ENCODE peak calls at places on chromosomes 11 and 22, in ten cellular contexts. One of them, this sample, is unnamed.

GRCh38 chr11:18578975-18579598 is 9.4 kb downstream of the UEVLD start:
- DNase-seq in OCI-LY7: no peak
- DNase-seq in thoracic aorta: no peak
- DNase-seq in IMR-90: no peak
- DNase-seq in endodermal cell: peak; percentile 64
- DNase-seq in CD8-positive, alpha-beta T cell: no peak
- DNase-seq in H9: no peak
- DNase-seq in cardiac muscle cell: no peak
- DNase-seq in left lung: no peak
- DNase-seq in body of pancreas: no peak
- DNase-seq in this sample: no peak

GRCh38 chr11:129090056-129090455 is 102.1 kb downstream of the ARHGAP32 start:
- DNase-seq in OCI-LY7: no peak
- DNase-seq in thoracic aorta: no peak
- DNase-seq in IMR-90: peak; percentile 56
- DNase-seq in endodermal cell: no peak
- DNase-seq in CD8-positive, alpha-beta T cell: no peak
- DNase-seq in H9: no peak
- DNase-seq in cardiac muscle cell: peak; percentile 70
- DNase-seq in left lung: no peak
- DNase-seq in body of pancreas: no peak
- DNase-seq in this sample: no peak

GRCh38 chr11:17853280-17853679 is 118.7 kb downstream of the KCNC1 start:
- DNase-seq in OCI-LY7: no peak
- DNase-seq in thoracic aorta: no peak
- DNase-seq in IMR-90: no peak
- DNase-seq in endodermal cell: no peak
- DNase-seq in CD8-positive, alpha-beta T cell: no peak
- DNase-seq in H9: no peak
- DNase-seq in cardiac muscle cell: no peak
- DNase-seq in left lung: no peak
- DNase-seq in body of pancreas: no peak
- DNase-seq in this sample: no peak

GRCh38 chr22:34998921-34999320 is 67.0 kb upstream of the ISX start:
- DNase-seq in OCI-LY7: no peak
- DNase-seq in thoracic aorta: no peak
- DNase-seq in IMR-90: no peak
- DNase-seq in endodermal cell: no peak
- DNase-seq in CD8-positive, alpha-beta T cell: no peak
- DNase-seq in H9: no peak
- DNase-seq in cardiac muscle cell: no peak
- DNase-seq in left lung: no peak
- DNase-seq in body of pancreas: no peak
- DNase-seq in this sample: no peak

GRCh38 chr11:131744847-131745246 is 374.4 kb downstream of the NTM start:
- DNase-seq in OCI-LY7: no peak
- DNase-seq in thoracic aorta: no peak
- DNase-seq in IMR-90: peak; percentile 97
- DNase-seq in endodermal cell: no peak
- DNase-seq in CD8-positive, alpha-beta T cell: no peak
- DNase-seq in H9: no peak
- DNase-seq in cardiac muscle cell: no peak
- DNase-seq in left lung: no peak
- DNase-seq in body of pancreas: no peak
- DNase-seq in this sample: no peak

GRCh38 chr11:114566273-114566672 is 6.6 kb upstream of the NXPE1 start:
- DNase-seq in OCI-LY7: no peak
- DNase-seq in thoracic aorta: no peak
- DNase-seq in IMR-90: no peak
- DNase-seq in endodermal cell: no peak
- DNase-seq in CD8-positive, alpha-beta T cell: no peak
- DNase-seq in H9: no peak
- DNase-seq in cardiac muscle cell: no peak
- DNase-seq in left lung: no peak
- DNase-seq in body of pancreas: no peak
- DNase-seq in this sample: no peak

GRCh38 chr11:11047851-11048610 is 190.2 kb upstream of the ZBED5 start:
- DNase-seq in OCI-LY7: no peak
- DNase-seq in thoracic aorta: no peak
- DNase-seq in IMR-90: no peak
- DNase-seq in endodermal cell: no peak
- DNase-seq in CD8-positive, alpha-beta T cell: no peak
- DNase-seq in H9: no peak
- DNase-seq in cardiac muscle cell: no peak
- DNase-seq in left lung: no peak
- DNase-seq in body of pancreas: no peak
- DNase-seq in this sample: no peak

GRCh38 chr11:57751676-57752253 is at the start of gene BTBD18:
- DNase-seq in OCI-LY7: peak; percentile 41
- DNase-seq in thoracic aorta: no peak
- DNase-seq in IMR-90: peak; percentile 58
- DNase-seq in endodermal cell: peak; percentile 80
- DNase-seq in CD8-positive, alpha-beta T cell: no peak
- DNase-seq in H9: peak; percentile 60
- DNase-seq in cardiac muscle cell: peak; percentile 76
- DNase-seq in left lung: no peak
- DNase-seq in body of pancreas: peak; percentile 69
- DNase-seq in this sample: no peak

GRCh38 chr11:20112291-20113146 is 47.8 kb downstream of the DBX1 start:
- DNase-seq in OCI-LY7: no peak
- DNase-seq in thoracic aorta: peak; percentile 85
- DNase-seq in IMR-90: peak; percentile 97
- DNase-seq in endodermal cell: peak; percentile 75
- DNase-seq in CD8-positive, alpha-beta T cell: no peak
- DNase-seq in H9: peak; percentile 45
- DNase-seq in cardiac muscle cell: peak; percentile 94
- DNase-seq in left lung: peak; percentile 70
- DNase-seq in body of pancreas: peak; percentile 90
- DNase-seq in this sample: peak; percentile 82

GRCh38 chr11:31655483-31655882 is 145.9 kb downstream of the ELP4 start:
- DNase-seq in OCI-LY7: no peak
- DNase-seq in thoracic aorta: no peak
- DNase-seq in IMR-90: peak; percentile 85
- DNase-seq in endodermal cell: no peak
- DNase-seq in CD8-positive, alpha-beta T cell: no peak
- DNase-seq in H9: no peak
- DNase-seq in cardiac muscle cell: peak; percentile 39
- DNase-seq in left lung: no peak
- DNase-seq in body of pancreas: no peak
- DNase-seq in this sample: no peak

GRCh38 chr22:26134654-26135330 is 34.5 kb upstream of the SEZ6L start:
- DNase-seq in OCI-LY7: peak; percentile 8
- DNase-seq in thoracic aorta: no peak
- DNase-seq in IMR-90: no peak
- DNase-seq in endodermal cell: peak; percentile 51
- DNase-seq in CD8-positive, alpha-beta T cell: no peak
- DNase-seq in H9: no peak
- DNase-seq in cardiac muscle cell: no peak
- DNase-seq in left lung: no peak
- DNase-seq in body of pancreas: no peak
- DNase-seq in this sample: no peak

GRCh38 chr22:35739642-35740041 is 22.0 kb downstream of the APOL5 start:
- DNase-seq in OCI-LY7: no peak
- DNase-seq in thoracic aorta: no peak
- DNase-seq in IMR-90: no peak
- DNase-seq in endodermal cell: peak; percentile 66
- DNase-seq in CD8-positive, alpha-beta T cell: no peak
- DNase-seq in H9: no peak
- DNase-seq in cardiac muscle cell: no peak
- DNase-seq in left lung: no peak
- DNase-seq in body of pancreas: no peak
- DNase-seq in this sample: no peak

GRCh38 chr11:8810331-8811301 is 100.4 kb upstream of the AKIP1 start:
- DNase-seq in OCI-LY7: no peak
- DNase-seq in thoracic aorta: peak; percentile 42
- DNase-seq in IMR-90: peak; percentile 81
- DNase-seq in endodermal cell: peak; percentile 92
- DNase-seq in CD8-positive, alpha-beta T cell: no peak
- DNase-seq in H9: peak; percentile 82
- DNase-seq in cardiac muscle cell: peak; percentile 85
- DNase-seq in left lung: peak; percentile 88
- DNase-seq in body of pancreas: peak; percentile 89
- DNase-seq in this sample: peak; percentile 88

GRCh38 chr11:13003726-13004493 is 5.2 kb upstream of the RASSF10 start:
- DNase-seq in OCI-LY7: no peak
- DNase-seq in thoracic aorta: no peak
- DNase-seq in IMR-90: no peak
- DNase-seq in endodermal cell: no peak
- DNase-seq in CD8-positive, alpha-beta T cell: no peak
- DNase-seq in H9: no peak
- DNase-seq in cardiac muscle cell: no peak
- DNase-seq in left lung: no peak
- DNase-seq in body of pancreas: no peak
- DNase-seq in this sample: no peak

GRCh38 chr11:112364962-112365481 is 104.4 kb upstream of the PLET1 start:
- DNase-seq in OCI-LY7: no peak
- DNase-seq in thoracic aorta: no peak
- DNase-seq in IMR-90: peak; percentile 99
- DNase-seq in endodermal cell: no peak
- DNase-seq in CD8-positive, alpha-beta T cell: no peak
- DNase-seq in H9: no peak
- DNase-seq in cardiac muscle cell: peak; percentile 62
- DNase-seq in left lung: no peak
- DNase-seq in body of pancreas: no peak
- DNase-seq in this sample: peak; percentile 77

GRCh38 chr11:112368402-112368801 is 107.7 kb upstream of the PLET1 start:
- DNase-seq in OCI-LY7: no peak
- DNase-seq in thoracic aorta: no peak
- DNase-seq in IMR-90: no peak
- DNase-seq in endodermal cell: no peak
- DNase-seq in CD8-positive, alpha-beta T cell: no peak
- DNase-seq in H9: no peak
- DNase-seq in cardiac muscle cell: no peak
- DNase-seq in left lung: no peak
- DNase-seq in body of pancreas: no peak
- DNase-seq in this sample: no peak

GRCh38 chr11:112366777-112367176 is 106.1 kb upstream of the PLET1 start:
- DNase-seq in OCI-LY7: no peak
- DNase-seq in thoracic aorta: no peak
- DNase-seq in IMR-90: peak; percentile 80
- DNase-seq in endodermal cell: no peak
- DNase-seq in CD8-positive, alpha-beta T cell: no peak
- DNase-seq in H9: no peak
- DNase-seq in cardiac muscle cell: no peak
- DNase-seq in left lung: no peak
- DNase-seq in body of pancreas: no peak
- DNase-seq in this sample: no peak

GRCh38 chr11:112367453-112367852 is 106.8 kb upstream of the PLET1 start:
- DNase-seq in OCI-LY7: no peak
- DNase-seq in thoracic aorta: no peak
- DNase-seq in IMR-90: no peak
- DNase-seq in endodermal cell: no peak
- DNase-seq in CD8-positive, alpha-beta T cell: no peak
- DNase-seq in H9: no peak
- DNase-seq in cardiac muscle cell: no peak
- DNase-seq in left lung: no peak
- DNase-seq in body of pancreas: no peak
- DNase-seq in this sample: no peak

GRCh38 chr11:112366012-112366411 is 105.4 kb upstream of the PLET1 start:
- DNase-seq in OCI-LY7: no peak
- DNase-seq in thoracic aorta: no peak
- DNase-seq in IMR-90: no peak
- DNase-seq in endodermal cell: no peak
- DNase-seq in CD8-positive, alpha-beta T cell: no peak
- DNase-seq in H9: no peak
- DNase-seq in cardiac muscle cell: no peak
- DNase-seq in left lung: no peak
- DNase-seq in body of pancreas: no peak
- DNase-seq in this sample: no peak
- H3K27ac ChIP-seq in OCI-LY7: no peak overlapping the region
- H3K27ac ChIP-seq in thoracic aorta: no peak overlapping the region
- H3K27ac ChIP-seq in IMR-90: peak overlapping the region; percentile 72
- H3K27ac ChIP-seq in endodermal cell: no peak overlapping the region
- H3K27ac ChIP-seq in CD8-positive, alpha-beta T cell: no peak overlapping the region
- H3K27ac ChIP-seq in H9: no peak overlapping the region
- H3K27ac ChIP-seq in cardiac muscle cell: no peak overlapping the region
- H3K27ac ChIP-seq in left lung: no peak overlapping the region
- H3K27ac ChIP-seq in body of pancreas: no peak overlapping the region
- H3K27ac ChIP-seq in this sample: peak overlapping the region; percentile 82

GRCh38 chr11:118918686-118919280 is 6.9 kb downstream of the BCL9L start:
- DNase-seq in OCI-LY7: no peak
- DNase-seq in thoracic aorta: no peak
- DNase-seq in IMR-90: peak; percentile 43
- DNase-seq in endodermal cell: no peak
- DNase-seq in CD8-positive, alpha-beta T cell: peak; percentile 50
- DNase-seq in H9: no peak
- DNase-seq in cardiac muscle cell: peak; percentile 81
- DNase-seq in left lung: no peak
- DNase-seq in body of pancreas: peak; percentile 25
- DNase-seq in this sample: peak; percentile 61
- H3K4me1 ChIP-seq in OCI-LY7: peaks cover 88% of the 10 kb centered on the region
- H3K4me1 ChIP-seq in thoracic aorta: peaks cover 76% of the 10 kb centered on the region
- H3K4me1 ChIP-seq in IMR-90: peaks cover 56% of the 10 kb centered on the region
- H3K4me1 ChIP-seq in endodermal cell: peaks cover 61% of the 10 kb centered on the region
- H3K4me1 ChIP-seq in CD8-positive, alpha-beta T cell: peaks cover 74% of the 10 kb centered on the region
- H3K4me1 ChIP-seq in H9: peaks cover 38% of the 10 kb centered on the region
- H3K4me1 ChIP-seq in cardiac muscle cell: peaks cover 96% of the 10 kb centered on the region
- H3K4me1 ChIP-seq in left lung: peaks cover 98% of the 10 kb centered on the region
- H3K4me1 ChIP-seq in body of pancreas: peaks cover 99% of the 10 kb centered on the region
- H3K4me1 ChIP-seq in this sample: peaks cover 49% of the 10 kb centered on the region

GRCh38 chr11:65868076-65868667 is 4.4 kb downstream of the EFEMP2 start:
- DNase-seq in OCI-LY7: no peak
- DNase-seq in thoracic aorta: no peak
- DNase-seq in IMR-90: no peak
- DNase-seq in endodermal cell: peak; percentile 86
- DNase-seq in CD8-positive, alpha-beta T cell: no peak
- DNase-seq in H9: peak; percentile 75
- DNase-seq in cardiac muscle cell: no peak
- DNase-seq in left lung: no peak
- DNase-seq in body of pancreas: no peak
- DNase-seq in this sample: peak; percentile 60
- TF ChIP-seq CTCF in OCI-LY7: no peak
- TF ChIP-seq CTCF in thoracic aorta: no peak
- TF ChIP-seq CTCF in IMR-90: no peak
- TF ChIP-seq CTCF in endodermal cell: no peak
- TF ChIP-seq CTCF in CD8-positive, alpha-beta T cell: no peak
- TF ChIP-seq CTCF in H9: no peak
- TF ChIP-seq CTCF in cardiac muscle cell: no peak
- TF ChIP-seq CTCF in left lung: no peak
- TF ChIP-seq CTCF in body of pancreas: no peak
- TF ChIP-seq CTCF in this sample: no peak

DNA sequence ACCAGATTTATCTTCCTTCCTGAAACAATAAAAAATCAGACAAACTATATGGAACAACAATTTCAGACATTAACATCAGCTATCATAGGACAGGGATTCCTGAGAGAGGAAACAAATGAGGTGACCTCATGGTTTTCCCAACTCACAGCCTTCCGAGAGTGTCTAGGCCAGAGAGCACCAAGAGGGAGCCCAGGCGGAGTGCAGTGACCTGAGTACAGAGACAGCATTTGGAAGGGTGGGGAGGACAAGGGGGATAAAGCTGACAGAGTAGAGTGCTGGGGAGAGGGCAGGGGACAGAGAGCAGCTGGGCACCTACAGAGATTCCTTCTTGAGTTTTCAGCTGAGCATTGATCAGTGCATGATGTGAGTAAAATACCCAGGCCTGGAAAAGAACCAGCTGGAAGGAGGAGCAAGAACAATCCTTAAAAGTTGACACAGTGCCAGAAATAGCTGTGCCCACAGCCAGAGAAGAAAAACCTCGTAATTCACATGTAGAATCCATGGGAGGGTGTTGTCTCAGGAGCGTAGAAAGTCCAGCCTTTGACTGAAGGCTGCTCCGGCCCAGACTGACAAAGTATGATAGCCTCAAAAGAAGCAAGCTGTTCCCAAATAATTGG is 34.0 kb upstream of the PANX2 start:
- DNase-seq in OCI-LY7: no peak
- DNase-seq in thoracic aorta: no peak
- DNase-seq in IMR-90: no peak
- DNase-seq in endodermal cell: no peak
- DNase-seq in CD8-positive, alpha-beta T cell: no peak
- DNase-seq in H9: no peak
- DNase-seq in cardiac muscle cell: peak; percentile 63
- DNase-seq in left lung: no peak
- DNase-seq in body of pancreas: no peak
- DNase-seq in this sample: no peak
- H3K27ac ChIP-seq in OCI-LY7: no peak overlapping the region
- H3K27ac ChIP-seq in thoracic aorta: peak overlapping the region; percentile 9
- H3K27ac ChIP-seq in IMR-90: no peak overlapping the region
- H3K27ac ChIP-seq in endodermal cell: no peak overlapping the region
- H3K27ac ChIP-seq in CD8-positive, alpha-beta T cell: no peak overlapping the region
- H3K27ac ChIP-seq in H9: no peak overlapping the region
- H3K27ac ChIP-seq in cardiac muscle cell: no peak overlapping the region
- H3K27ac ChIP-seq in left lung: no peak overlapping the region
- H3K27ac ChIP-seq in body of pancreas: no peak overlapping the region
- H3K27ac ChIP-seq in this sample: no peak overlapping the region

This sample was measured in ovary.